ENCODE peak calls at places on chromosomes 3 and 15, in nine cellular contexts. O, K, P, Y, R, G, T, U and J are unnamed samples.

GRCh38 chr3:26623409-26624208 is 1.0 kb downstream of the LRRC3B start:
- DNase-seq in U (peak), P (no peak), K (no peak), G (no peak), O (no peak), T (no peak), R (no peak), Y (no peak), J (no peak)

GRCh38 chr15:90087454-90088154 is 14.7 kb downstream of the IDH2 start:
- DNase-seq in G (no peak), U (peak), P (peak), Y (no peak), T (peak), R (peak), O (no peak), K (peak), J (peak)

GRCh38 chr15:34708422-34708821 is 46.4 kb downstream of the GJD2 start:
- DNase-seq in P (peak), T (peak), U (no peak), O (no peak), R (peak), K (peak), G (peak), Y (peak), J (peak)

GRCh38 chr3:126419151-126419703 is 24.5 kb downstream of the CFAP100 start:
- DNase-seq in K (no peak), O (no peak), U (no peak), T (no peak), R (no peak), Y (no peak), G (no peak), P (peak), J (no peak)

GRCh38 chr3:175818811-175819464 is 959.8 kb downstream of the NAALADL2 start:
- DNase-seq in T (peak), P (no peak), U (no peak), R (peak), G (no peak), K (no peak), Y (no peak), O (no peak), J (peak)

GRCh38 chr15:39873978-39874377 is 46.1 kb downstream of the GPR176 start:
- DNase-seq in R (no peak), T (no peak), G (no peak), P (no peak), K (no peak), U (no peak), O (no peak), Y (no peak), J (no peak)

GRCh38 chr3:175668300-175668699 is 809.2 kb downstream of the NAALADL2 start:
- DNase-seq in P (no peak), T (no peak), Y (no peak), G (no peak), R (no peak), O (no peak), U (no peak), K (no peak), J (peak)

GRCh38 chr15:48897144-48897814 is 19.3 kb downstream of the EID1 start:
- DNase-seq in Y (no peak), P (no peak), O (no peak), G (peak), K (no peak), U (no peak), T (no peak), R (no peak), J (no peak)

GRCh38 chr15:71826196-71826595 is 15.8 kb downstream of the NR2E3 start:
- DNase-seq in U (no peak), T (no peak), O (no peak), G (no peak), K (no peak), Y (no peak), R (no peak), P (no peak), J (no peak)

GRCh38 chr3:106294121-106294520 is 425.3 kb upstream of the CBLB start:
- DNase-seq in U (no peak), R (no peak), Y (no peak), K (no peak), P (no peak), G (no peak), T (no peak), O (no peak), J (no peak)

GRCh38 chr15:55696221-55696620 is 46.7 kb downstream of the PRTG start:
- DNase-seq in P (no peak), U (no peak), K (no peak), O (no peak), Y (no peak), G (no peak), R (no peak), T (no peak), J (no peak)

GRCh38 chr15:72169921-72170611 is 27.5 kb downstream of the GRAMD2A start:
- DNase-seq in P (no peak), T (no peak), R (no peak), Y (peak), G (no peak), O (no peak), K (no peak), U (no peak), J (no peak)

GRCh38 chr3:171156455-171157005 is 130.0 kb upstream of the SLC2A2 start:
- DNase-seq in T (no peak), R (peak), K (peak), U (no peak), Y (no peak), G (peak), O (no peak), P (no peak), J (peak)

GRCh38 chr3:32460031-32460749 is 42.5 kb downstream of the CMTM6 start:
- DNase-seq in T (peak), Y (peak), P (no peak), R (no peak), K (no peak), G (peak), U (peak), O (no peak), J (peak)

GRCh38 chr3:120907659-120908029 is 361 bp upstream of the STXBP5L start:
- DNase-seq in K (no peak), Y (no peak), G (no peak), U (no peak), T (no peak), P (no peak), O (no peak), R (no peak), J (no peak)

GRCh38 chr3:117871934-117872333 is 1162.4 kb downstream of the TUSC7 start:
- DNase-seq in T (no peak), R (no peak), U (no peak), Y (no peak), K (no peak), O (no peak), P (no peak), G (no peak), J (peak)

GRCh38 chr3:43153189-43154083 is 47.6 kb upstream of the POMGNT2 start:
- DNase-seq in Y (peak), T (no peak), G (peak), O (peak), U (peak), P (peak), K (peak), R (no peak), J (no peak)

GRCh38 chr3:54987719-54988118 is 59.9 kb upstream of the LRTM1 start:
- DNase-seq in R (no peak), Y (no peak), P (no peak), T (no peak), U (no peak), K (no peak), G (no peak), O (no peak), J (no peak)

GRCh38 chr3:20075197-20075596 is 35.0 kb downstream of the KAT2B start:
- DNase-seq in T (no peak), K (no peak), O (no peak), Y (no peak), G (no peak), R (no peak), P (no peak), U (no peak), J (no peak)

GRCh38 chr3:140143670-140144069 is 208.7 kb downstream of the CLSTN2 start:
- DNase-seq in P (no peak), T (no peak), K (no peak), U (no peak), O (no peak), Y (no peak), G (no peak), R (no peak), J (no peak)

GRCh38 chr3:147838650-147839049 is 429.5 kb downstream of the ZIC1 start:
- DNase-seq in G (no peak), O (no peak), P (no peak), T (no peak), U (no peak), Y (peak), K (peak), R (peak), J (peak)

GRCh38 chr3:194906229-194906629 is 220.5 kb downstream of the FAM43A start:
- DNase-seq in G (no peak), O (no peak), R (peak), K (no peak), Y (no peak), T (no peak), P (no peak), U (no peak), J (peak)

GRCh38 chr3:48504051-48504946 is at the start of gene SHISA5:
- DNase-seq in K (peak), Y (peak), P (peak), O (peak), T (no peak), R (peak), G (peak), U (peak), J (peak)

GRCh38 chr3:159260049-159260662 is 458.3 kb downstream of the MFSD1 start:
- DNase-seq in Y (peak), R (peak), U (no peak), G (peak), T (peak), O (peak), K (peak), P (no peak), J (peak)

GRCh38 chr3:115982629-115983028 is 359.3 kb downstream of the GAP43 start:
- DNase-seq in Y (no peak), U (no peak), T (no peak), O (no peak), R (no peak), G (no peak), P (no peak), K (no peak), J (no peak)

GRCh38 chr3:61030469-61031035 is 220.7 kb downstream of the FHIT start:
- DNase-seq in R (peak), U (no peak), G (peak), T (no peak), O (no peak), Y (no peak), K (no peak), P (no peak), J (no peak)

GRCh38 chr15:63601026-63601726 is 4.0 kb downstream of the FBXL22 start:
- DNase-seq in K (peak), P (no peak), Y (peak), T (no peak), G (peak), O (no peak), U (peak), R (no peak), J (peak)
- TF ChIP-seq CTCF in K (no peak), P (peak), Y (no peak), T (no peak), G (no peak), O (no peak), U (no peak), R (no peak), J (no peak)

GRCh38 chr3:174191895-174192294 is 667.2 kb upstream of the NAALADL2 start:
- DNase-seq in Y (no peak), G (no peak), R (no peak), O (no peak), K (no peak), T (no peak), U (no peak), P (no peak), J (no peak)

GRCh38 chr3:174193559-174193958 is 665.6 kb upstream of the NAALADL2 start:
- DNase-seq in T (no peak), R (no peak), P (no peak), O (no peak), Y (no peak), U (no peak), G (no peak), K (no peak), J (no peak)

GRCh38 chr3:174186339-174186984 is 672.7 kb upstream of the NAALADL2 start:
- DNase-seq in T (no peak), R (peak), U (no peak), Y (no peak), P (no peak), K (no peak), G (no peak), O (no peak), J (no peak)

GRCh38 chr3:174191380-174191779 is 667.8 kb upstream of the NAALADL2 start:
- DNase-seq in Y (no peak), O (no peak), P (no peak), T (no peak), K (no peak), R (no peak), G (no peak), U (no peak), J (no peak)
- H3K4me3 ChIP-seq in Y (no peak), O (no peak), P (no peak), T (no peak), K (no peak), R (no peak), G (no peak), U (no peak), J (no peak)

GRCh38 chr15:58865420-58865880 is 68.0 kb downstream of the SLTM start:
- DNase-seq in P (no peak), K (no peak), Y (no peak), T (no peak), G (no peak), U (no peak), R (no peak), O (no peak), J (no peak)
- TF ChIP-seq CTCF in P (no peak), K (no peak), Y (no peak), T (no peak), G (no peak), U (no peak), R (no peak), O (no peak), J (no peak)

GRCh38 chr15:38073278-38073930 is 139.0 kb downstream of the TMCO5A start:
- DNase-seq in O (peak), K (no peak), P (no peak), R (peak), T (peak), Y (peak), U (no peak), G (peak), J (no peak)
- H3K4me3 ChIP-seq in O (peak), K (peak), P (peak), R (peak), T (peak), Y (peak), U (peak), G (peak), J (peak)

GRCh38 chr3:129162729-129163579 is 2.1 kb upstream of the ISY1 start:
- DNase-seq in P (no peak), R (no peak), O (no peak), Y (no peak), U (no peak), K (no peak), T (peak), G (no peak), J (no peak)
- TF ChIP-seq CTCF in P (no peak), R (peak), O (no peak), Y (no peak), U (no peak), K (peak), T (peak), G (peak), J (peak)

GRCh38 chr15:85011210-85011571 is 29.5 kb downstream of the PDE8A start:
- DNase-seq in P (no peak), U (no peak), Y (no peak), T (no peak), R (no peak), O (no peak), K (no peak), G (no peak), J (no peak)
- H3K4me3 ChIP-seq in P (no peak), U (no peak), Y (no peak), T (no peak), R (no peak), O (no peak), K (no peak), G (no peak), J (no peak)